ENCODE peak calls at places on chromosomes 16 and 17, in five cellular contexts. One of them, this sample, is unnamed.

GRCh38 chr16:81616321-81617020 is 162.6 kb upstream of the PLCG2 start:
- DNase-seq in heart left ventricle: peak; percentile 70
- DNase-seq in left ventricle myocardium inferior: peak; percentile 69
- DNase-seq in tibial artery: no peak
- DNase-seq in K562: no peak
- DNase-seq in this sample: no peak

GRCh38 chr17:65181237-65182061 is 44.3 kb downstream of the RGS9 start:
- DNase-seq in heart left ventricle: no peak
- DNase-seq in tibial artery: no peak
- DNase-seq in K562: no peak
- DNase-seq in left ventricle myocardium inferior: no peak
- DNase-seq in this sample: no peak

GRCh38 chr16:85659805-85660511 is 28.8 kb downstream of the GINS2 start:
- DNase-seq in K562: peak; percentile 81
- DNase-seq in tibial artery: peak; percentile 61
- DNase-seq in heart left ventricle: peak; percentile 73
- DNase-seq in left ventricle myocardium inferior: peak; percentile 77
- DNase-seq in this sample: peak; percentile 66

GRCh38 chr17:17966399-17966798 is 5.8 kb downstream of the TOM1L2 start:
- DNase-seq in tibial artery: no peak
- DNase-seq in K562: no peak
- DNase-seq in heart left ventricle: no peak
- DNase-seq in left ventricle myocardium inferior: no peak
- DNase-seq in this sample: no peak

GRCh38 chr16:81324808-81325207 is 10.0 kb downstream of the GAN start:
- DNase-seq in tibial artery: no peak
- DNase-seq in left ventricle myocardium inferior: no peak
- DNase-seq in K562: no peak
- DNase-seq in heart left ventricle: no peak
- DNase-seq in this sample: no peak

GRCh38 chr17:13476722-13477121 is 125.0 kb downstream of the HS3ST3A1 start:
- DNase-seq in left ventricle myocardium inferior: no peak
- DNase-seq in tibial artery: no peak
- DNase-seq in K562: no peak
- DNase-seq in heart left ventricle: no peak
- DNase-seq in this sample: no peak

GRCh38 chr16:8760021-8760420 is 37.4 kb downstream of the TMEM186 start:
- DNase-seq in left ventricle myocardium inferior: no peak
- DNase-seq in K562: no peak
- DNase-seq in heart left ventricle: no peak
- DNase-seq in tibial artery: no peak
- DNase-seq in this sample: no peak

GRCh38 chr16:79542196-79542859 is 58.2 kb downstream of the MAF start:
- DNase-seq in tibial artery: peak; percentile 76
- DNase-seq in K562: no peak
- DNase-seq in left ventricle myocardium inferior: peak; percentile 71
- DNase-seq in heart left ventricle: peak; percentile 68
- DNase-seq in this sample: no peak

GRCh38 chr16:1152651-1153259 is at the start of gene CACNA1H:
- DNase-seq in left ventricle myocardium inferior: peak; percentile 34
- DNase-seq in heart left ventricle: no peak
- DNase-seq in tibial artery: no peak
- DNase-seq in K562: peak; percentile 94
- DNase-seq in this sample: peak; percentile 61

GRCh38 chr17:3777366-3777765 is 23.6 kb downstream of the ITGAE start:
- DNase-seq in left ventricle myocardium inferior: no peak
- DNase-seq in heart left ventricle: no peak
- DNase-seq in K562: no peak
- DNase-seq in tibial artery: no peak
- DNase-seq in this sample: no peak

GRCh38 chr16:10806698-10807097 is 11.9 kb downstream of the TVP23A start:
- DNase-seq in left ventricle myocardium inferior: no peak
- DNase-seq in tibial artery: no peak
- DNase-seq in heart left ventricle: no peak
- DNase-seq in K562: no peak
- DNase-seq in this sample: no peak

GRCh38 chr17:46057366-46057765 is 58.3 kb downstream of the STH start:
- DNase-seq in heart left ventricle: no peak
- DNase-seq in tibial artery: no peak
- DNase-seq in K562: no peak
- DNase-seq in left ventricle myocardium inferior: no peak
- DNase-seq in this sample: no peak

GRCh38 chr17:75652934-75653549 is 13.9 kb downstream of the RECQL5 start:
- DNase-seq in K562: peak; percentile 71
- DNase-seq in left ventricle myocardium inferior: no peak
- DNase-seq in tibial artery: peak; percentile 47
- DNase-seq in heart left ventricle: no peak
- DNase-seq in this sample: peak; percentile 69

GRCh38 chr17:78605886-78606285 is 28.7 kb upstream of the DNAH17 start:
- DNase-seq in tibial artery: no peak
- DNase-seq in left ventricle myocardium inferior: no peak
- DNase-seq in K562: no peak
- DNase-seq in heart left ventricle: no peak
- DNase-seq in this sample: no peak

GRCh38 chr16:24045641-24046040 is 209.9 kb downstream of the PRKCB start:
- DNase-seq in heart left ventricle: no peak
- DNase-seq in tibial artery: no peak
- DNase-seq in left ventricle myocardium inferior: no peak
- DNase-seq in K562: no peak
- DNase-seq in this sample: peak; percentile 71

GRCh38 chr16:70481929-70482536 is 27.6 kb downstream of the FCSK start:
- DNase-seq in K562: no peak
- DNase-seq in tibial artery: no peak
- DNase-seq in left ventricle myocardium inferior: no peak
- DNase-seq in heart left ventricle: no peak
- DNase-seq in this sample: no peak

GRCh38 chr16:87582221-87582965 is 19.9 kb upstream of the JPH3 start:
- DNase-seq in tibial artery: peak; percentile 93
- DNase-seq in heart left ventricle: peak; percentile 69
- DNase-seq in left ventricle myocardium inferior: peak; percentile 69
- DNase-seq in K562: no peak
- DNase-seq in this sample: peak; percentile 25

GRCh38 chr17:40307001-40307690 is 1.8 kb upstream of the RARA start:
- DNase-seq in heart left ventricle: no peak
- DNase-seq in tibial artery: no peak
- DNase-seq in left ventricle myocardium inferior: no peak
- DNase-seq in K562: peak; percentile 50
- DNase-seq in this sample: peak; percentile 87

GRCh38 chr17:51853857-51854256 is 304.7 kb downstream of the CA10 start:
- DNase-seq in K562: no peak
- DNase-seq in heart left ventricle: no peak
- DNase-seq in tibial artery: no peak
- DNase-seq in left ventricle myocardium inferior: no peak
- DNase-seq in this sample: no peak

GRCh38 chr16:8194795-8195194 is 395.5 kb downstream of the TMEM114 start:
- DNase-seq in tibial artery: no peak
- DNase-seq in heart left ventricle: no peak
- DNase-seq in K562: peak; percentile 73
- DNase-seq in left ventricle myocardium inferior: no peak
- DNase-seq in this sample: peak; percentile 58

GRCh38 chr17:77772461-77772897 is 186.0 kb upstream of the TNRC6C start:
- DNase-seq in heart left ventricle: peak; percentile 81
- DNase-seq in K562: peak; percentile 85
- DNase-seq in left ventricle myocardium inferior: peak; percentile 63
- DNase-seq in tibial artery: peak; percentile 75
- DNase-seq in this sample: peak; percentile 91

GRCh38 chr16:89615596-89616090 is 2.2 kb downstream of the DPEP1 start:
- DNase-seq in heart left ventricle: no peak
- DNase-seq in K562: peak; percentile 65
- DNase-seq in left ventricle myocardium inferior: no peak
- DNase-seq in tibial artery: no peak
- DNase-seq in this sample: no peak

GRCh38 chr17:73203788-73204479 is 11.1 kb downstream of the COG1 start:
- DNase-seq in heart left ventricle: no peak
- DNase-seq in K562: no peak
- DNase-seq in left ventricle myocardium inferior: no peak
- DNase-seq in tibial artery: no peak
- DNase-seq in this sample: no peak

GRCh38 chr17:65072577-65073178 is 16.1 kb upstream of the GNA13 start:
- DNase-seq in left ventricle myocardium inferior: no peak
- DNase-seq in K562: no peak
- DNase-seq in heart left ventricle: no peak
- DNase-seq in tibial artery: no peak
- DNase-seq in this sample: no peak

GRCh38 chr17:5780476-5780875 is 196.2 kb upstream of the NLRP1 start:
- DNase-seq in tibial artery: no peak
- DNase-seq in K562: peak; percentile 8
- DNase-seq in heart left ventricle: no peak
- DNase-seq in left ventricle myocardium inferior: no peak
- DNase-seq in this sample: no peak

GRCh38 chr16:30778549-30779244 is 8.3 kb downstream of the ZNF629 start:
- DNase-seq in left ventricle myocardium inferior: no peak
- DNase-seq in tibial artery: no peak
- DNase-seq in K562: peak; percentile 79
- DNase-seq in heart left ventricle: no peak
- DNase-seq in this sample: no peak

GRCh38 chr16:30777591-30778297 is 9.3 kb downstream of the ZNF629 start:
- DNase-seq in left ventricle myocardium inferior: no peak
- DNase-seq in heart left ventricle: no peak
- DNase-seq in K562: no peak
- DNase-seq in tibial artery: no peak
- DNase-seq in this sample: peak; percentile 70

GRCh38 chr16:30779596-30779995 is 7.4 kb downstream of the ZNF629 start:
- DNase-seq in tibial artery: no peak
- DNase-seq in left ventricle myocardium inferior: no peak
- DNase-seq in K562: no peak
- DNase-seq in heart left ventricle: no peak
- DNase-seq in this sample: no peak

GRCh38 chr16:30780549-30780948 is 6.5 kb downstream of the ZNF629 start:
- DNase-seq in tibial artery: no peak
- DNase-seq in heart left ventricle: no peak
- DNase-seq in K562: no peak
- DNase-seq in left ventricle myocardium inferior: no peak
- DNase-seq in this sample: no peak

GRCh38 chr16:30780021-30780420 is 7.0 kb downstream of the ZNF629 start:
- DNase-seq in K562: no peak
- DNase-seq in left ventricle myocardium inferior: no peak
- DNase-seq in heart left ventricle: no peak
- DNase-seq in tibial artery: no peak
- DNase-seq in this sample: no peak
- H3K36me3 ChIP-seq in K562: peaks cover 51% of the 10 kb centered on the region
- H3K36me3 ChIP-seq in left ventricle myocardium inferior: peaks cover 30% of the 10 kb centered on the region
- H3K36me3 ChIP-seq in heart left ventricle: peaks cover 16% of the 10 kb centered on the region
- H3K36me3 ChIP-seq in tibial artery: peaks cover 26% of the 10 kb centered on the region
- H3K36me3 ChIP-seq in this sample: peaks cover 37% of the 10 kb centered on the region

DNA sequence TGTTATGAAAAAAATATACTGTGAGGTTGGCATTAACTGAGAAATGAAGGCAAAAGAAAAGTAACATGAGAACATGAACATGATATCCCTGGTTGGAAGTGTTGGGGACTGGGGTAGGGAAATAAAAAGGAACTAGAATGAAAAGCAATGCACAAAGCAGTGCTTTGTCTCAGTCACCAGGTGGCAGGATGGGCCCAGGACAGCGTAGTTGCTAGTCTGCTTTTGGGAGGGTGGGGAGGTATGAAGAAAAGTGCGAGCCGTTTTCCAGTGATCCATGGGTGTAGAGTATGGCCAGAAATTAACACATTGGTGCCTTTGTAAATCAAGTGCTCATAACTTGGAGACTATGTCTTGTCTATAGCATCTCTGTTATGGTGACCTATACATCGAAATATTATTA is 662.5 kb upstream of the SALL1 start:
- DNase-seq in left ventricle myocardium inferior: no peak
- DNase-seq in tibial artery: no peak
- DNase-seq in K562: no peak
- DNase-seq in heart left ventricle: no peak
- DNase-seq in this sample: peak; percentile 16
- TF ChIP-seq CTCF in left ventricle myocardium inferior: no peak
- TF ChIP-seq CTCF in tibial artery: no peak
- TF ChIP-seq CTCF in K562: no peak
- TF ChIP-seq CTCF in heart left ventricle: no peak
- TF ChIP-seq CTCF in this sample: peak; percentile 48

DNA sequence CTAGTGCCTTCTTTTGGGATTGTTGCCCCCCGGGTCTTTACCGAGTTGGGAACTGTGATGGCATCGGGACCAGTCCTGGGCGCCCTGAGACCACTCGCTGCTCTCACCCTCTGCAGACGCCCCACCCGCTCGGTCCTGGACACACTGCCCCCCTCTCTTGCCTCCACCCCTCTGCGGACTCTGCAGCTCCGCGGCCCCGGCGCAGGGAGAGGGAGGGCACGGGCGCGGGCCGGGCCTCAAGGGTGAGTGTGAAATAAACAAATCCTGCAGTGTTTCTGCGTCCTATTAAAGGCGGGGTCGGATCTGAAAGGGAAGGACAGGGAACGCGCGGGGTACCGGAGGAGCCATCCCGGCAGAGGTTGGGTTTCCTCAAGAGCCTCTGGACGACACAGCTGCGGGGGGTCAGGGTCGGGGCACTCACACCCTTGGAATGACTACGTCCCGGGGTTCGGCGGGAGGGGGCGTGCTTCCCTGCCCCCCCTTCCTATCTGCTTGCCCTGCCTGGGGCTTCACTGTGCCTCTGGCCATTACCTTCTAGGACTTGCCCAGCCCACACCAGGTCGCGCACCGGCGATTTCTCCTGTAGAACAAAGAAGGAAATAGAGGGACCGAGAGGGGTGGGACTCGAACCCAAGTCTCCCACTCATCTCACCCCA is 514 bp upstream of the HSF4 start:
- DNase-seq in K562: no peak
- DNase-seq in left ventricle myocardium inferior: no peak
- DNase-seq in heart left ventricle: no peak
- DNase-seq in tibial artery: no peak
- DNase-seq in this sample: no peak
- H3K27me3 ChIP-seq in K562: no peaks in the 10 kb centered on the region
- H3K27me3 ChIP-seq in left ventricle myocardium inferior: peaks cover 45% of the 10 kb centered on the region
- H3K27me3 ChIP-seq in heart left ventricle: no peaks in the 10 kb centered on the region
- H3K27me3 ChIP-seq in tibial artery: peaks cover 45% of the 10 kb centered on the region
- H3K27me3 ChIP-seq in this sample: no peaks in the 10 kb centered on the region

GRCh38 chr17:82059272-82060000 is 6.2 kb downstream of the DUS1L start:
- DNase-seq in left ventricle myocardium inferior: no peak
- DNase-seq in tibial artery: no peak
- DNase-seq in heart left ventricle: no peak
- DNase-seq in K562: no peak
- DNase-seq in this sample: no peak
- H3K36me3 ChIP-seq in left ventricle myocardium inferior: peaks cover 90% of the 10 kb centered on the region
- H3K36me3 ChIP-seq in tibial artery: peaks cover 90% of the 10 kb centered on the region
- H3K36me3 ChIP-seq in heart left ventricle: peaks cover 10% of the 10 kb centered on the region
- H3K36me3 ChIP-seq in K562: peaks cover 98% of the 10 kb centered on the region
- H3K36me3 ChIP-seq in this sample: peaks cover 97% of the 10 kb centered on the region

DNA sequence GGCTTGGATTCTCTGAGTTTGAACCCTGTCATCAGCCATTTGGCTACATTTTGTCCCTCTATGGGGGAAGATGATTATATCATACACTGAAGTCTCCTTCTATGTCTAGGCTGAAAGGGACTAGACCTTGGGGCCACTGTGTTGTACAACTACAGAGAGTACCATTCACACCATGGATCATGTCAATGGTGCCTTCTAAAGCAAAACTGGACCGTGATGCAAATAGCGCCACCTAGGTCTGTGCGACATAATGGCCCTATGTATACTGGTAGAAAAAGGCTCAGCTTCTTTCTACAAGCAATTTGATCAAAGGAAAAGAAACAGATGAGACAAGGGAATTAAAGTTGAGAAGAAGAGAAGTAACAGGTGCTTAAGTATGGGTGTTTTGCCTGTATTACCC is 100.7 kb downstream of the LYRM1 start:
- DNase-seq in tibial artery: no peak
- DNase-seq in K562: peak; percentile 39
- DNase-seq in heart left ventricle: no peak
- DNase-seq in left ventricle myocardium inferior: no peak
- DNase-seq in this sample: peak; percentile 51
- TF ChIP-seq CTCF in tibial artery: peak; percentile 15
- TF ChIP-seq CTCF in K562: peak; percentile 63
- TF ChIP-seq CTCF in heart left ventricle: peak; percentile 28
- TF ChIP-seq CTCF in left ventricle myocardium inferior: peak; percentile 50
- TF ChIP-seq CTCF in this sample: peak; percentile 61

This sample was measured in WERI-Rb-1.